ENCODE peak calls at places on chromosomes 7 and 10, in five cellular contexts. R, V, I, Z and B are unnamed samples.

GRCh38 chr10:123149568-123150228 is 1.8 kb downstream of the HMX2 start:
- DNase-seq in I (no peak), V (no peak), Z (peak), R (peak), B (no peak)

GRCh38 chr10:125871341-125871740 is 9.8 kb downstream of the DHX32 start:
- DNase-seq in V (no peak), Z (no peak), I (no peak), R (no peak), B (no peak)

GRCh38 chr7:118590107-118590506 is 365.6 kb downstream of the ANKRD7 start:
- DNase-seq in R (peak), I (no peak), Z (no peak), V (no peak), B (no peak)

GRCh38 chr7:22765609-22766008 is 38.6 kb downstream of the IL6 start:
- DNase-seq in I (no peak), Z (no peak), V (no peak), R (no peak), B (no peak)

GRCh38 chr7:123237-123636 is 69.1 kb upstream of the FAM20C start:
- DNase-seq in Z (no peak), R (no peak), I (no peak), V (no peak), B (no peak)

GRCh38 chr7:36625247-36625646 is 99.0 kb downstream of the AOAH start:
- DNase-seq in R (no peak), V (no peak), Z (no peak), I (no peak), B (no peak)

GRCh38 chr10:76023007-76023406 is 591.6 kb downstream of the LRMDA start:
- DNase-seq in V (no peak), I (no peak), Z (no peak), R (no peak), B (no peak)

GRCh38 chr7:51827641-51828040 is 511.0 kb upstream of the COBL start:
- DNase-seq in I (no peak), V (no peak), R (no peak), Z (no peak), B (no peak)

GRCh38 chr7:67105382-67105781 is 108.7 kb downstream of the TYW1 start:
- DNase-seq in R (no peak), I (no peak), Z (no peak), V (no peak), B (no peak)

GRCh38 chr7:82105463-82105862 is 335.6 kb upstream of the HGF start:
- DNase-seq in I (no peak), Z (no peak), R (no peak), V (no peak), B (no peak)

GRCh38 chr10:114395361-114396022 is 8.8 kb downstream of the AFAP1L2 start:
- DNase-seq in R (no peak), Z (no peak), I (no peak), V (no peak), B (no peak)

GRCh38 chr7:2701832-2702593 is 14.0 kb downstream of the AMZ1 start:
- DNase-seq in I (no peak), R (peak), Z (no peak), V (no peak), B (peak)

GRCh38 chr7:1103009-1103788 is 15.3 kb downstream of the GPER1 start:
- DNase-seq in R (no peak), Z (no peak), V (no peak), I (no peak), B (no peak)

GRCh38 chr7:2834748-2835441 is 9.2 kb downstream of the GNA12 start:
- DNase-seq in I (no peak), R (no peak), V (no peak), Z (no peak), B (no peak)

GRCh38 chr7:105648561-105649401 is 67.5 kb upstream of the EFCAB10 start:
- DNase-seq in Z (peak), I (peak), R (no peak), V (no peak), B (no peak)

GRCh38 chr10:29039659-29040309 is 249.1 kb upstream of the LYZL1 start:
- DNase-seq in R (no peak), I (no peak), Z (no peak), V (no peak), B (no peak)

GRCh38 chr7:31981874-31982390 is 88.3 kb downstream of the PDE1C start:
- DNase-seq in Z (no peak), I (no peak), V (no peak), R (no peak), B (no peak)

GRCh38 chr7:116984917-116985316 is 31.6 kb downstream of the ST7 start:
- DNase-seq in R (no peak), Z (no peak), I (no peak), V (no peak), B (no peak)

GRCh38 chr7:110861163-110861562 is 229.8 kb upstream of the LRRN3 start:
- DNase-seq in V (no peak), I (no peak), R (no peak), Z (no peak), B (no peak)

GRCh38 chr10:131101011-131101410 is 210.5 kb downstream of the TCERG1L start:
- DNase-seq in Z (no peak), V (no peak), I (no peak), R (no peak), B (no peak)
- TF ChIP-seq POLR2A in Z (no peak), V (no peak), I (no peak), R (no peak), B (no peak)

GRCh38 chr10:128097783-128098182 is 28.4 kb downstream of the MKI67 start:
- DNase-seq in I (no peak), R (no peak), Z (no peak), V (no peak), B (no peak)

GRCh38 chr10:128096486-128097199 is 29.6 kb downstream of the MKI67 start:
- DNase-seq in V (no peak), R (no peak), I (no peak), Z (no peak), B (no peak)

GRCh38 chr10:128092454-128092853 is 33.8 kb downstream of the MKI67 start:
- DNase-seq in R (no peak), Z (no peak), I (no peak), V (no peak), B (no peak)

GRCh38 chr10:128095753-128096469 is 30.3 kb downstream of the MKI67 start:
- DNase-seq in Z (no peak), R (no peak), I (no peak), V (no peak), B (no peak)

DNA sequence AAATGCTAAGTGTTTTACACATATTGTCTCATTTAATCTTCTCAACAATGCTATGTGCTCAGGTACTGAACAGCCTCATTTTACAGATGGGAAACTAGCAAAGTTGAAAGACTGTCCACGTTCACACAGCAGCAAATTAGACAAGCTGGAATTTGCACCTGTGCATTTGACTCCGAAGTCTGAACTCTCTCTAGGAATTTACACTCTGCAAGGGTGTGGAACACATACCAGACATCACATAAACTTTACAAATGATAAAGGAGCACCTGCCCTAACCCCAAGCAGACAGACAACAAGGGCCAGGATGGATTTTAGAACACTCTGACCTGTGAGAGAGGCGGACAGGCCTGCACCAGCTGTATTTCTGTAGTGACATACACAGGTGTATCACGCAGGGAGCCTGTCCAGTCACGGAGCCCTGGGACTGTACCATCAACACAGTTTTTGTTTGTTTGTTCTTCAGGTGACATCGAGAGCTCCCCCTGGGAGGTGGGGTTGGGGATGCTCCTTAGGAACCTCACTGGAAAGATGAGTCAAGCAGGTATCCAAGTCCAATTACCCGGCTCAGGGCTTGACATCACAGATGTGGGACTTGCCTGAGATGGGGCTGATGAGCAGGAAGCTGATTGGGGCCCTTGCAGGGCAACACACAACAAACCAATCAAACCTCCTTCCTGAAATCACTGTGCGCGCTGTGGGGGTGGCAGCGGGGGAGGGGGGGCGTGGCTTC is 31.0 kb downstream of the MKI67 start:
- DNase-seq in R (no peak), V (no peak), Z (no peak), I (no peak), B (no peak)
- TF ChIP-seq POLR2A in R (no peak), V (no peak), Z (no peak), I (no peak), B (no peak)

DNA sequence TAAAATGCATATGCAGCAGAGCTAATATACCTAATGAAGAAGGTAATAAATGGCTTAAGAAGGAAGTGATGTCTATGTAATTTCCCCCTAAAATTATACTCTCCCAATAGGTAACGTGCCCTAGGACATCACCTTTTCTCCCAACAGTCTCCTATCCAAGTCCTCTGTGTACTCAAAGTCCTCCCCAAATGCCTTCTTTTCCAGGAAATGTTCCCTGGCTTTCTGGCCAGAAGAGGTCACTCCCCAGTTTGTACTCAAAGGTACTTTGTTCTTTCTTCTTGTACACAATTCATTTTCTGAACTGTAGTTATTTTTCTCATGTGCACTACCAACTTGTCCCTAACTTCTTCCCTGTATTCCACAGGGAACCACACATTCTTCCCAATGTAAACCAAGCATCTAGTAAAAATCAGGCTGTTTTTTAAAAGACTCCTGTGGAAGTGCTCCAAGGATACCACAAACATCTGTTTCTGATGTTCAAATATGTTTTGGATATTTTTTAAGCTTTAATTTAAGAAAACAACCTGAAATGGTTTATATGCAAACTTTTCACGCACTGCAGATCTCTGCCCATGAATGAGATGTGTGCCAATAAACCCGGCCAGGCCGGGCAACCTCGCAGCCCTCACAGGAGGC is 262.3 kb upstream of the KLF14 start:
- DNase-seq in R (no peak), Z (no peak), I (peak), V (no peak), B (no peak)
- TF ChIP-seq POLR2A in R (no peak), Z (no peak), I (no peak), V (peak), B (no peak)

DNA sequence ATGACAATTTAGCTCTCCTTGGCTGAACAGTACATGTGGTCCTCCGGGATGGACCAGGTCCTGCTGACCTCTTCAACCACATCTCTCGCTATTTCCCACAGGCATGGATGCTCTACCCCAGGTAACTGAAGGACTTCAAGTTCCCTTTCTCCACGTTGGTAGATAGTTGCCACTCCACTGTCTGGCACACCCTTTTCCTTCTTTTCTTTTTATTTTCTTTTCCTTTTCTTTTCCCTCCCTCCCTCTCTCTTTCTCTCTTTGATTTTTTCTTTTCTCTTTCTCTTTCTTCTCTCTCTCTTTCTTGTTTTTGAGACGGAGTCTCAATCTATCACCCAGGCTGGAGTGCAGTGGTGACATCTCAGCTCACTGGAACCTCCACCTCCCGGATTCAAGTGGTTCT is 2.8 kb upstream of the ACBD7 start:
- DNase-seq in I (no peak), R (no peak), Z (no peak), V (no peak), B (no peak)
- TF ChIP-seq POLR2A in I (no peak), R (no peak), Z (no peak), V (no peak), B (no peak)

DNA sequence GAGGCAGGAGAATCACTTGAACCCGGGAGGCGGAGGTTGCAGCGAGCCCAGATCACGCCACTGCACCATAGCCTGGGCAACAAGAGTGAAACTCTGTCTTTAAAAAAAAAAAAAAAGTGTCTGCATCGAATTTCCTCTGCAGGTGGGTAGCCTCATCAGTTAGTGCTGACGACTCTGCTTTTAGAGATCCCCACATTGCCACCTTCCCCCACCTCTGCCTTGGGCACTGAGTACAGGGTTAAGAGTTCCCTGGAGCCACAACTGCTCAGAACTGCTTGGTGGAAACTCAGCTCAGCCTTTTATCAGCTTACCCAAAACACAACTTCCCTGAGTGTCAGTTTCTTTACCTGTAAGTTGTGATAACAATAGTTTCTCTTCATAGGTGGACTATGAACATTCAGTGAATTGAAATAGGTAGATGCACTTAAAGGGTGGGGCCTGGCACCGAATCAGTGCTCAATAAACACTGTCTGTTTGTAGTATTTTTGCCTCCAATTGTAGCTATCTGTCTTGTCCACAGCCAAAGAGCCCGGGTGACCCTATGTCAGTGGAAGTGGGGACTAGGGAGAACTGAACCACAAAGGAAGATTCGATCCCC is 11.3 kb downstream of the ASB13 start:
- DNase-seq in Z (no peak), V (no peak), R (no peak), I (no peak), B (no peak)
- TF ChIP-seq POLR2A in Z (no peak), V (no peak), R (no peak), I (no peak), B (no peak)

DNA sequence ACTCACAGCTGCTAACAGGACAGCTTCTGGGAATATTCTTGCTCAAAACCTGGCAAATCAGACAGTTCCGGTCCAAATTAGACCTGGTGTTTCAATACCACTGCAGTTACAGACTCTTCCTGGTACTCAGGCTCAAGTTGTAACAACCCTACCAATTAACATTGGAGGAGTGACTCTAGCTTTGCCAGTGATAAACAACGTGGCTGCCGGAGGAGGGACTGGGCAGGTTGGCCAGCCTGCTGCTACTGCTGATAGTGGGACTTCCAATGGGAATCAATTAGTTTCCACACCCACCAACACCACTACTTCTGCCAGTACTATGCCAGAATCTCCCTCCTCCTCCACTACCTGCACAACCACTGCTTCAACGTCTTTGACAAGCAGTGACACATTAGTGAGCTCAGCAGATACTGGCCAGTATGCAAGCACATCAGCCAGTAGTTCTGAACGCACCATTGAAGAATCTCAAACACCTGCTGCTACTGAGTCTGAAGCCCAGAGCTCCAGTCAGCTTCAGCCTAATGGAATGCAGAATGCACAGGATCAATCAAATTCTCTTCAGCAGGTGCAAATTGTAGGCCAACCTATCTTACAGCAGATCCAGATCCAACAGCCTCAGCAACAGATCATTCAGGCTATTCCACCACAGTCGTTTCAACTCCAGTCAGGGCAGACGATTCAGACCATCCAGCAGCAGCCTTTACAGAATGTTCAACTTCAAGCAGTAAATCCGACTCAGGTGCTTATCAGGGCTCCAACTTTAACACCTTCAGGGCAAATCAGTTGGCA is 2.1 kb downstream of the SP4 start:
- DNase-seq in R (no peak), I (no peak), Z (no peak), V (no peak), B (no peak)
- TF ChIP-seq POLR2A in R (no peak), I (no peak), Z (no peak), V (no peak), B (no peak)

GRCh38 chr10:43857206-43857952 is 208.7 kb upstream of the ZNF32 start:
- DNase-seq in I (no peak), Z (no peak), V (no peak), R (no peak), B (no peak)
- TF ChIP-seq POLR2A in I (no peak), Z (no peak), V (no peak), R (no peak), B (no peak)

DNA sequence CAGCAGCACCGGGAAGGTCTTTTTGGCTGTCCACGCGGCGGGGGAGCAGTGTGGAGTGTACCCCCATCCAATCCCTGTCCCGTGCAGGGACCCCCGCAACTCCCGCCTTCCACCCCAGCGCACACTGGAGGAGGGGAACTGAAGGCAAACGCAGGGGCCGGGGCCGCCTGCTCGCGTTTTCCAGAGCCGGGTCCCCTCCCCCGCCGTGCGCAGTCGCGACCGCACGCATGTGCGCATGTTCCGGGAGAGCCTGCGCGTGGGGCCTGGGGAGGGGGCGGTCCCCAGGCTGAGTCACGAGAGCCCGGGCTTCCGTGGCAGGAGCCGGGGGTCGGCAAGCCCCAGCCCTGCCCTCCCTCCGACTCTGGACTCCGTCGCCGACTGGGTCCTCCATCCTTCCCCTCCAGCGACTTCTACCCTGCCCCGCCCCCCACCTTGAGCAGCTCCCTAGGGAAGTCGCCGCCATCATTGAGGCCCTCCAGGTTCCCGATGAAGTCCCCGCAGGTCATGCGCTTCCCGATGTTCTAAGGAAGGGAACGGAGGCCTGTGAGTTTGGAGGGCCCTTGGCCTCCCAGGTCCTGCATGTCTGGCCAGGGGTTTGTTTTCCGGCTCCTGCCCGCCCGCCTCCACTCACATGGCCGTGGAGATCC is 8.0 kb downstream of the PSD start:
- DNase-seq in Z (no peak), R (peak), V (peak), I (no peak), B (no peak)
- TF ChIP-seq POLR2A in Z (no peak), R (no peak), V (peak), I (no peak), B (no peak)